ENCODE peak calls at places on chromosomes 6 and 20, in nine cellular contexts. U is CD8-positive, alpha-beta memory T cell; H is HT-29; E is D341Med; V is hippocampal formation; F is MM.1S; D is trophoblast cell; W is PC-9; L is NCI-H510A treated with DMSO at 0.1 percent for 48 hours. Y is an unnamed sample.

GRCh38 chr20:2805682-2806350 is 5.4 kb upstream of the CPXM1 start:
- DNase-seq in E (no peak), H (no peak), F (no peak), W (no peak), D (no peak), U (no peak), V (no peak), L (no peak), Y (no peak)

GRCh38 chr6:74369556-74369993 is 673.6 kb downstream of the CD109 start:
- DNase-seq in V (no peak), W (no peak), L (no peak), D (peak), E (no peak), U (no peak), H (no peak), F (no peak), Y (no peak)

GRCh38 chr6:25918083-25918683 is 12.3 kb downstream of the SLC17A2 start:
- DNase-seq in W (no peak), U (no peak), D (no peak), L (no peak), F (no peak), V (no peak), H (no peak), E (no peak), Y (no peak)

GRCh38 chr20:49543858-49544437 is 24.0 kb downstream of the PTGIS start:
- DNase-seq in D (no peak), W (no peak), U (no peak), V (no peak), F (no peak), H (no peak), E (no peak), L (no peak), Y (no peak)

GRCh38 chr20:36862857-36863668 is 12.9 kb upstream of the TLDC2 start:
- DNase-seq in H (no peak), V (no peak), L (no peak), D (peak), U (no peak), F (no peak), E (no peak), W (no peak), Y (no peak)

GRCh38 chr6:40631760-40632159 is 44.6 kb upstream of the LRFN2 start:
- DNase-seq in V (peak), E (no peak), L (no peak), F (no peak), W (no peak), D (no peak), H (no peak), U (no peak), Y (peak)

GRCh38 chr6:170262481-170263088 is 28.3 kb downstream of the DLL1 start:
- DNase-seq in U (no peak), D (no peak), W (no peak), L (no peak), V (peak), F (no peak), E (no peak), H (no peak), Y (no peak)

GRCh38 chr20:26205350-26205749 is 508.7 kb upstream of the ZNF337 start:
- DNase-seq in D (no peak), L (no peak), F (no peak), H (no peak), V (no peak), E (no peak), W (no peak), U (no peak), Y (no peak)

GRCh38 chr20:25321262-25321831 is 69.3 kb downstream of the ABHD12 start:
- DNase-seq in U (no peak), H (no peak), L (no peak), D (no peak), E (peak), W (no peak), F (no peak), V (no peak), Y (no peak)

GRCh38 chr20:18243802-18244201 is 44.5 kb upstream of the ZNF133 start:
- DNase-seq in H (no peak), D (no peak), W (no peak), U (no peak), E (no peak), F (no peak), L (no peak), V (no peak), Y (no peak)

GRCh38 chr20:5796369-5797040 is 46.3 kb downstream of the SHLD1 start:
- DNase-seq in U (no peak), H (no peak), L (no peak), E (no peak), V (no peak), D (no peak), F (no peak), W (no peak), Y (no peak)

Y was measured in NCI-H1092.